ENCODE peak calls at places on chromosomes 11 and 22, in nine cellular contexts. M is adrenal gland; Z is bronchial epithelial cell; R is sigmoid colon; O is endothelial cell; I is left lung; Y is right atrium auricular region; V is cardiac muscle cell; C is activated CD8-positive, alpha-beta T cell treated with anti-CD3 and anti-CD28 coated beads for 36 hours. W is an unnamed sample.

GRCh38 chr22:20436309-20437252 is 1.0 kb downstream of the SCARF2 start:
- DNase-seq in M (no peak), Z (no peak), R (peak), O (no peak), I (no peak), Y (no peak), V (peak), C (no peak), W (no peak)

GRCh38 chr22:25700996-25701815 is 40.8 kb upstream of the MYO18B start:
- DNase-seq in M (no peak), Z (no peak), R (no peak), O (no peak), I (no peak), Y (no peak), V (peak), C (no peak), W (peak)

GRCh38 chr11:58628446-58628845 is 6.0 kb downstream of the CNTF start:
- DNase-seq in M (peak), Z (no peak), R (no peak), O (no peak), I (no peak), Y (no peak), V (no peak), C (no peak), W (no peak)

GRCh38 chr22:33539902-33540751 is 380.1 kb downstream of the LARGE1 start:
- DNase-seq in M (peak), Z (no peak), R (peak), O (no peak), I (no peak), Y (peak), V (no peak), C (no peak), W (no peak)

GRCh38 chr11:35165416-35166368 is 26.7 kb downstream of the CD44 start:
- DNase-seq in M (no peak), Z (peak), R (no peak), O (peak), I (no peak), Y (no peak), V (no peak), C (peak), W (peak)

GRCh38 chr11:1778141-1778911 is 14.6 kb upstream of the CTSD start:
- DNase-seq in M (no peak), Z (no peak), R (peak), O (no peak), I (peak), Y (no peak), V (no peak), C (no peak), W (no peak)

GRCh38 chr11:44171518-44171917 is 76.0 kb downstream of the EXT2 start:
- DNase-seq in M (no peak), Z (no peak), R (no peak), O (no peak), I (no peak), Y (no peak), V (no peak), C (no peak), W (no peak)

GRCh38 chr11:20438637-20439036 is 51.1 kb downstream of the PRMT3 start:
- DNase-seq in M (no peak), Z (no peak), R (no peak), O (no peak), I (no peak), Y (no peak), V (no peak), C (no peak), W (no peak)

GRCh38 chr11:104897891-104898684 is at the start of gene CASP12:
- DNase-seq in M (no peak), Z (no peak), R (no peak), O (peak), I (no peak), Y (no peak), V (no peak), C (peak), W (no peak)

GRCh38 chr11:77416357-77416756 is 57.5 kb downstream of the PAK1 start:
- DNase-seq in M (no peak), Z (no peak), R (no peak), O (no peak), I (no peak), Y (no peak), V (no peak), C (no peak), W (no peak)

GRCh38 chr11:3119141-3119821 is 45.8 kb downstream of the OSBPL5 start:
- DNase-seq in M (no peak), Z (no peak), R (peak), O (no peak), I (peak), Y (no peak), V (no peak), C (no peak), W (no peak)

GRCh38 chr11:104525416-104525815 is 361.5 kb upstream of the PDGFD start:
- DNase-seq in M (no peak), Z (no peak), R (no peak), O (no peak), I (no peak), Y (no peak), V (no peak), C (no peak), W (no peak)

GRCh38 chr11:124481365-124482323 is 36.1 kb upstream of the OR8B8 start:
- DNase-seq in M (peak), Z (peak), R (no peak), O (peak), I (no peak), Y (no peak), V (peak), C (peak), W (peak)

GRCh38 chr11:33116535-33116934 is 44.7 kb downstream of the CSTF3 start:
- DNase-seq in M (no peak), Z (peak), R (no peak), O (no peak), I (no peak), Y (no peak), V (no peak), C (no peak), W (no peak)

GRCh38 chr11:66420671-66421476 is at the start of gene NPAS4:
- DNase-seq in M (no peak), Z (no peak), R (no peak), O (no peak), I (no peak), Y (no peak), V (peak), C (no peak), W (no peak)

GRCh38 chr11:116353517-116353916 is 419.3 kb downstream of the BUD13 start:
- DNase-seq in M (no peak), Z (peak), R (no peak), O (no peak), I (no peak), Y (no peak), V (no peak), C (no peak), W (no peak)

GRCh38 chr11:41872458-41872857 is 413.0 kb upstream of the LRRC4C start:
- DNase-seq in M (no peak), Z (no peak), R (no peak), O (no peak), I (no peak), Y (no peak), V (no peak), C (no peak), W (no peak)

GRCh38 chr11:2312232-2313042 is 10.6 kb downstream of the TSPAN32 start:
- DNase-seq in M (no peak), Z (peak), R (peak), O (no peak), I (peak), Y (no peak), V (no peak), C (no peak), W (no peak)

GRCh38 chr11:3169952-3170755 is 5.0 kb upstream of the OSBPL5 start:
- DNase-seq in M (no peak), Z (peak), R (no peak), O (no peak), I (peak), Y (no peak), V (peak), C (peak), W (peak)

GRCh38 chr11:131808466-131808865 is 438.1 kb downstream of the NTM start:
- DNase-seq in M (no peak), Z (peak), R (no peak), O (no peak), I (no peak), Y (no peak), V (no peak), C (no peak), W (no peak)

GRCh38 chr11:69361048-69361447 is 67.1 kb downstream of the MYEOV start:
- DNase-seq in M (no peak), Z (no peak), R (no peak), O (peak), I (no peak), Y (peak), V (no peak), C (no peak), W (no peak)

GRCh38 chr11:30210357-30210756 is 20.5 kb upstream of the FSHB start:
- DNase-seq in M (no peak), Z (peak), R (no peak), O (no peak), I (no peak), Y (no peak), V (no peak), C (no peak), W (no peak)

GRCh38 chr11:23181022-23181807 is 320.9 kb upstream of the CCDC179 start:
- DNase-seq in M (no peak), Z (no peak), R (no peak), O (no peak), I (no peak), Y (no peak), V (no peak), C (no peak), W (no peak)

GRCh38 chr22:37019309-37020191 is at the start of the genes MPST and TST:
- DNase-seq in M (peak), Z (no peak), R (peak), O (peak), I (peak), Y (peak), V (peak), C (peak), W (no peak)

GRCh38 chr11:16804104-16804947 is 65.9 kb downstream of the C11orf58 start:
- DNase-seq in M (peak), Z (no peak), R (no peak), O (no peak), I (no peak), Y (no peak), V (no peak), C (no peak), W (no peak)

GRCh38 chr11:2465201-2466068 is 20.6 kb downstream of the KCNQ1 start:
- DNase-seq in M (peak), Z (no peak), R (peak), O (no peak), I (no peak), Y (no peak), V (no peak), C (no peak), W (no peak)

GRCh38 chr11:70174846-70175764 is 28.0 kb upstream of the FADD start:
- DNase-seq in M (no peak), Z (no peak), R (no peak), O (no peak), I (peak), Y (no peak), V (no peak), C (no peak), W (no peak)

GRCh38 chr11:104892723-104893511 is 5.3 kb downstream of the CASP12 start:
- DNase-seq in M (no peak), Z (no peak), R (no peak), O (no peak), I (no peak), Y (no peak), V (no peak), C (no peak), W (no peak)

GRCh38 chr11:113305440-113306336 is 8.7 kb upstream of the TTC12 start:
- DNase-seq in M (peak), Z (peak), R (peak), O (peak), I (peak), Y (peak), V (peak), C (peak), W (peak)

GRCh38 chr22:48428556-48429371 is 1398.9 kb downstream of the BRD1 start:
- DNase-seq in M (no peak), Z (no peak), R (no peak), O (no peak), I (no peak), Y (no peak), V (no peak), C (no peak), W (no peak)

GRCh38 chr11:68090706-68091105 is 30.5 kb downstream of the CHKA start:
- DNase-seq in M (peak), Z (no peak), R (no peak), O (no peak), I (no peak), Y (no peak), V (no peak), C (peak), W (no peak)

GRCh38 chr22:21937821-21938070 is 14.9 kb downstream of the PPM1F start:
- DNase-seq in M (no peak), Z (peak), R (no peak), O (no peak), I (peak), Y (peak), V (no peak), C (no peak), W (no peak)

GRCh38 chr22:49084203-49084602 is 743.5 kb downstream of the BRD1 start:
- DNase-seq in M (no peak), Z (no peak), R (peak), O (no peak), I (no peak), Y (no peak), V (no peak), C (no peak), W (no peak)

GRCh38 chr11:102157219-102157618 is 47.0 kb downstream of the YAP1 start:
- DNase-seq in M (peak), Z (peak), R (peak), O (no peak), I (no peak), Y (peak), V (no peak), C (no peak), W (no peak)

GRCh38 chr11:72088076-72088806 is 7.6 kb downstream of the LRRC51 start:
- DNase-seq in M (no peak), Z (no peak), R (no peak), O (no peak), I (no peak), Y (no peak), V (no peak), C (no peak), W (no peak)

GRCh38 chr11:61728066-61728939 is 24.1 kb upstream of the MYRF start:
- DNase-seq in M (no peak), Z (no peak), R (no peak), O (no peak), I (no peak), Y (no peak), V (no peak), C (no peak), W (no peak)

GRCh38 chr11:11916981-11917399 is 75.2 kb downstream of the USP47 start:
- DNase-seq in M (peak), Z (peak), R (no peak), O (no peak), I (no peak), Y (no peak), V (no peak), C (no peak), W (no peak)

GRCh38 chr11:12109591-12110196 is 696 bp upstream of the MICAL2 start:
- DNase-seq in M (no peak), Z (peak), R (no peak), O (no peak), I (no peak), Y (no peak), V (no peak), C (peak), W (no peak)

GRCh38 chr22:25853902-25854301 is 111.9 kb downstream of the MYO18B start:
- DNase-seq in M (no peak), Z (no peak), R (no peak), O (no peak), I (no peak), Y (no peak), V (no peak), C (no peak), W (no peak)

DNA sequence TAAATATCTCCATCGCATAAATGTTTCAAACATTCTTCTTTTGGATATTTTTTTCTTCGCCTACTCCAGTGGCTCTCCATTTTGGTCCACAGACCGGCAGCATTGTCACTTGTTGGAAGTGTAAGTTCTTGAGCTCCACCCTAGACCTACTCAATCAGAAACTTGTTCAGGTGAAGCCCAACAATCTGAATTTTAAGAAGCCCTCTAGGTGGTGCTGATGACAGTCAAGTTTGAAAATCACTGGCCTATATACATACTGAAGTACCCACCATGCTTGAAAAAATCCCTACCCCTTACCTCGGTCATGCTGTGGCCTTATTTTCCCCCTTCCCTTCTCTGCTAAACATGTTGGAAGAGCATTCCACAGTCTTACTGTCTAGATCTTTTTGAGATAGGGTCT is 10.2 kb upstream of the ACAT1 start:
- DNase-seq in M (no peak), Z (no peak), R (no peak), O (no peak), I (no peak), Y (no peak), V (no peak), C (no peak), W (no peak)
- TF ChIP-seq CTCF in M (no peak), Z (no peak), R (no peak), O (no peak), I (no peak), Y (no peak), V (no peak), C (no peak), W (no peak)

GRCh38 chr11:64031001-64031400 is 4.7 kb upstream of the FLRT1 start:
- DNase-seq in M (no peak), Z (no peak), R (no peak), O (no peak), I (no peak), Y (no peak), V (no peak), C (no peak), W (no peak)
- TF ChIP-seq CTCF in M (no peak), Z (no peak), R (no peak), O (no peak), I (no peak), Y (no peak), V (no peak), C (no peak), W (no peak)

GRCh38 chr11:57547854-57548377 is 10.5 kb downstream of the SMTNL1 start:
- DNase-seq in M (peak), Z (no peak), R (no peak), O (no peak), I (no peak), Y (no peak), V (no peak), C (peak), W (no peak)

GRCh38 chr11:57546451-57546850 is 9.1 kb downstream of the SMTNL1 start:
- DNase-seq in M (no peak), Z (no peak), R (no peak), O (no peak), I (no peak), Y (no peak), V (no peak), C (no peak), W (no peak)

GRCh38 chr11:57545883-57546282 is 8.5 kb downstream of the SMTNL1 start:
- DNase-seq in M (no peak), Z (no peak), R (no peak), O (no peak), I (no peak), Y (no peak), V (no peak), C (no peak), W (no peak)

GRCh38 chr11:57544566-57544965 is 7.2 kb downstream of the SMTNL1 start:
- DNase-seq in M (no peak), Z (no peak), R (no peak), O (no peak), I (no peak), Y (no peak), V (no peak), C (no peak), W (no peak)

GRCh38 chr11:57546869-57547518 is 9.6 kb downstream of the SMTNL1 start:
- DNase-seq in M (peak), Z (peak), R (no peak), O (no peak), I (no peak), Y (no peak), V (no peak), C (no peak), W (no peak)
- TF ChIP-seq CTCF in M (no peak), Z (peak), R (no peak), O (no peak), I (no peak), Y (no peak), V (peak), C (no peak), W (no peak)

DNA sequence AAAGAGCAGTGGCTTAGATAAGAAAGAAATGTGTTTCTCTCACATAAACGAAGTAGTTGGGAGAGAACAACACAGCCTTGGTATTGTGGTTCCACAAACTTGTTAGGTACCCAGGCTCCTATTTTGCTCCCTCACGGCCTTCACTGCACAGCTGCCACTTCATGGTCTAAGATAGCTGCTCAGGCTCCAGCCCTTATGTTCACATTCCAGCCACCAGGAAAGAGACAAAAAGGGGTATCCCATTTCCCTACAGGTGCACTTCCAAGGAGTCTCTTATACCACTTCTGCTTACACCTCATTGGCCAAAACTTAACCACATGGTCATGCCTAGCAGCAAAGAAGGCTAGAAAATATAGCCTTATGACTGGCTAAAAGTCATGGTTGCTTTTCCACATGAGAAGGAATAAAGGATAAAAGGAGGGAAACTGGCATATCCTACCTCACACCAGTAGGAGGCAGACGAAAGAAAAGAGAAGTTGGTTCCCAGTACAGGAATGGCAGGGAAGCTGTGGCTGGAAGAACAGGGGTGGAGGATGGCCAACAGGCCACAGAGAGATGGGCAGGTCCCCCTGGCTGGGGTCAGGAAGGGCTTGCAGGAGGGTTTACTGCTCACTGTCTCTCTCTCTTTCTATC is 5.4 kb upstream of the HDHD5 start:
- DNase-seq in M (no peak), Z (no peak), R (no peak), O (no peak), I (no peak), Y (no peak), V (no peak), C (no peak), W (no peak)
- TF ChIP-seq CTCF in M (no peak), Z (peak), R (no peak), O (peak), I (no peak), Y (no peak), V (peak), C (no peak), W (peak)

GRCh38 chr22:35407352-35407751 is 7.4 kb downstream of the MCM5 start:
- DNase-seq in M (no peak), Z (no peak), R (no peak), O (no peak), I (peak), Y (no peak), V (no peak), C (no peak), W (no peak)

GRCh38 chr22:35409783-35410662 is 10.1 kb downstream of the MCM5 start:
- DNase-seq in M (peak), Z (no peak), R (no peak), O (no peak), I (peak), Y (peak), V (no peak), C (peak), W (no peak)

GRCh38 chr22:35413624-35414023 is 13.7 kb downstream of the MCM5 start:
- DNase-seq in M (no peak), Z (no peak), R (no peak), O (no peak), I (no peak), Y (no peak), V (no peak), C (no peak), W (no peak)

GRCh38 chr22:35410663-35411034 is 10.7 kb downstream of the MCM5 start:
- DNase-seq in M (no peak), Z (no peak), R (no peak), O (no peak), I (peak), Y (no peak), V (no peak), C (no peak), W (no peak)

DNA sequence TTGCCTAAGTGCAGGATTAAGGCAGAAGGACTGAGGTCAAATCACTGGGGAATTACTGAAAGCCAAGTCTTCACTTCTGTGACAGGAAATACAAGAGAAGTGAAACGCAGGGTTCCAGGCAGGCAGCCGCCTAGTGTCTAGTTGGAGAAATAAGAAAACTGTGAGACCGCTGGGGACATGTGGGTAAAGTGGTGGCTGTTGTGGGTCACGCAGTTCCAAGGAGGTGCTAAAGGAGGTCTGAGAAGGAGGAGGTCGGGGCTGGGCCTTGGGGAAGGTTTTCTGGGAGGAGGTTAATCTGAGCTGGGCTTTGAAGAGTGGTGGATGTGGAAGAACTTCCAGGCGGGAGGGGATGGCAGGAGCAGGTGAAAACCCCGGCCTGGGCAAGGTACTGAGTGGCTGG is 11.2 kb downstream of the MCM5 start:
- DNase-seq in M (no peak), Z (no peak), R (no peak), O (no peak), I (peak), Y (no peak), V (no peak), C (no peak), W (no peak)
- TF ChIP-seq CTCF in M (peak), Z (no peak), R (no peak), O (no peak), I (peak), Y (peak), V (no peak), C (no peak), W (no peak)

GRCh38 chr11:93319224-93319839 is 11.2 kb upstream of the DEUP1 start:
- DNase-seq in M (no peak), Z (no peak), R (no peak), O (no peak), I (no peak), Y (no peak), V (no peak), C (no peak), W (no peak)
- TF ChIP-seq CTCF in M (no peak), Z (no peak), R (no peak), O (no peak), I (no peak), Y (no peak), V (no peak), C (no peak), W (no peak)

W was measured in DND-41.